ENCODE peak calls at places on chromosomes 12 and 14, in four cellular contexts. U, A, K and Q are unnamed samples.

GRCh38 chr14:78358631-78359030 is 188.5 kb downstream of the NRXN3 start:
- DNase-seq in A (no peak), U (no peak), K (no peak), Q (no peak)

GRCh38 chr12:128797119-128798118 is 26.3 kb downstream of the SLC15A4 start:
- DNase-seq in U (no peak), K (no peak), A (no peak), Q (peak; percentile 10)

GRCh38 chr14:55711171-55711811 is 131.3 kb downstream of the KTN1 start:
- DNase-seq in K (no peak), A (no peak), U (no peak), Q (no peak)

GRCh38 chr12:54040648-54041047 is 7.8 kb downstream of the HOXC5 start:
- DNase-seq in K (no peak), U (no peak), A (no peak), Q (no peak)

GRCh38 chr12:24081092-24081529 is 131.6 kb upstream of the SOX5 start:
- DNase-seq in K (no peak), U (no peak), A (no peak), Q (no peak)

GRCh38 chr14:24861083-24861630 is 188.8 kb downstream of the STXBP6 start:
- DNase-seq in A (no peak), K (no peak), U (no peak), Q (no peak)

GRCh38 chr14:68627868-68628604 is 164.8 kb downstream of the ZFP36L1 start:
- DNase-seq in A (peak; percentile 90), K (peak; percentile 77), U (peak; percentile 74), Q (peak; percentile 88)

GRCh38 chr14:81516941-81517797 is 16.5 kb downstream of the SEL1L start:
- DNase-seq in U (no peak), K (peak; percentile 63), A (no peak), Q (no peak)

GRCh38 chr12:71166869-71167268 is 9.1 kb upstream of the TSPAN8 start:
- DNase-seq in K (no peak), A (no peak), U (no peak), Q (no peak)

GRCh38 chr12:96258451-96258933 is 64.3 kb downstream of the ELK3 start:
- DNase-seq in K (peak; percentile 37), U (no peak), A (no peak), Q (no peak)

GRCh38 chr12:88057994-88058718 is 29.0 kb upstream of the C12orf50 start:
- DNase-seq in K (no peak), U (no peak), A (no peak), Q (no peak)

GRCh38 chr12:62866451-62867082 is 68.4 kb downstream of the PPM1H start:
- DNase-seq in A (no peak), K (no peak), U (no peak), Q (no peak)

GRCh38 chr12:5391638-5392037 is 40.3 kb upstream of the NTF3 start:
- DNase-seq in A (no peak), U (no peak), K (no peak), Q (no peak)

GRCh38 chr12:19129486-19130223 is at the start of gene PLEKHA5:
- DNase-seq in K (peak; percentile 70), U (peak; percentile 58), A (peak; percentile 88), Q (peak; percentile 86)

DNA sequence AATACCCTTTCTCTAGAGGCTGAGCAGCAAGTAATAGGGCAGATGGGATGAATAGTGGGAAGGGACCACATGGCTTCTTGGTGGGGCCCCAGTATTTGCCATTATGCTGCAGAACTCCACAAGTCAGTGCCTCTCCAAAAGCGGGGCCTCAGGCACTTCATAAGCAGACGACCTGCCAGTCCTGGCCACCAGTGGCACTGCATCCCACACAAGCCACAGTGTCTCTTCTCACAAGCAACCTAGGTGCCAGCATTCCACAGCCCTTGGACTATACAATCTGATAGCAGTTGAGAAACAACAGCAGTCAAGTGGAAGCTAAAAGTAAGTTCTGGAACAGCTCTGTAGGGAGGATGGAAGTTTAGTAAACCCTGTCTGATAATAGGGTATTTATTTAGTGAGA is 4.2 kb upstream of the SLC8A3 start:
- DNase-seq in U (no peak), K (no peak), A (no peak), Q (no peak)
- TF ChIP-seq CTCF in U (no peak), K (no peak), A (no peak), Q (no peak)

GRCh38 chr12:26339976-26340375 is 144.6 kb downstream of the SSPN start:
- DNase-seq in U (no peak), A (no peak), K (no peak), Q (no peak)

GRCh38 chr12:26338574-26339572 is 143.5 kb downstream of the SSPN start:
- DNase-seq in K (no peak), U (no peak), A (no peak), Q (no peak)

GRCh38 chr12:26340649-26341048 is 145.3 kb downstream of the SSPN start:
- DNase-seq in K (no peak), U (no peak), A (no peak), Q (no peak)

GRCh38 chr12:26331960-26332359 is 136.6 kb downstream of the SSPN start:
- DNase-seq in U (no peak), A (no peak), K (no peak), Q (no peak)

GRCh38 chr12:26334621-26335124 is 139.3 kb downstream of the SSPN start:
- DNase-seq in K (no peak), A (no peak), U (no peak), Q (no peak)
- H3K27ac ChIP-seq in K (no peak overlapping the region), A (no peak overlapping the region), U (no peak overlapping the region), Q (no peak overlapping the region)

GRCh38 chr12:50090391-50090790 is 5.2 kb downstream of the SMARCD1 start:
- DNase-seq in A (no peak), K (no peak), U (no peak), Q (no peak)
- H3K4me1 ChIP-seq in A (peaks cover 17% of the 10 kb centered on the region), K (no peaks in the 10 kb centered on the region), U (no peaks in the 10 kb centered on the region), Q (peaks cover 5% of the 10 kb centered on the region)

GRCh38 chr12:100992194-100992593 is 197.6 kb downstream of the ANO4 start:
- DNase-seq in A (no peak), K (no peak), U (no peak), Q (no peak)

GRCh38 chr12:100995201-100995600 is 200.6 kb downstream of the ANO4 start:
- DNase-seq in K (no peak), U (no peak), A (no peak), Q (no peak)

GRCh38 chr12:100995771-100996170 is 201.2 kb downstream of the ANO4 start:
- DNase-seq in U (no peak), K (no peak), A (no peak), Q (no peak)

GRCh38 chr12:100991059-100991562 is 196.5 kb downstream of the ANO4 start:
- DNase-seq in A (no peak), K (no peak), U (no peak), Q (no peak)

GRCh38 chr12:100993916-100994315 is 199.3 kb downstream of the ANO4 start:
- DNase-seq in U (no peak), A (no peak), K (no peak), Q (no peak)
- TF ChIP-seq CTCF in U (no peak), A (no peak), K (no peak), Q (no peak)

GRCh38 chr12:91380651-91381050 is 198.0 kb upstream of the DCN start:
- DNase-seq in A (no peak), K (no peak), U (no peak), Q (no peak)
- H3K27ac ChIP-seq in A (no peak overlapping the region), K (no peak overlapping the region), U (peak overlapping the region; percentile 74), Q (no peak overlapping the region)

GRCh38 chr14:65170318-65170717 is 68.0 kb upstream of the MAX start:
- DNase-seq in A (no peak), U (no peak), K (no peak), Q (no peak)
- H3K4me1 ChIP-seq in A (peaks cover 19% of the 10 kb centered on the region), U (no peaks in the 10 kb centered on the region), K (no peaks in the 10 kb centered on the region), Q (peaks cover 5% of the 10 kb centered on the region)

DNA sequence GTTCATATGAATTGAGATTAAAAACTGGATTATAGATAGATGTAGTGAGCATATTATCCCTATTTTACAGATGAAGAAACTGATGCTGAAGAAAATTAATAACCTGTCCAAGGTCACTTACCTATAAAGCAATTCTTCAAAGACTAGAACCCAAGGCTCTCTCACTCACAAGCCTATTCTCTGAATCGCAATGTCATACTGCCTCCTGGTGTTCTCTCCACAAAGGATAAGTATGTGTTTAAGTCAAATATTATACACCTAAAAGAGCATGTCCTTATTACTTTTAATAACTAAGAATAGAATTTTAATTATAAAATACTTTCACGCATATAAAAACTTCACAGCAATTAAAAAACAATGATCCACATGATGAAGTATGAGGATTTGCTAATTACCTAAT is 721.3 kb upstream of the USP15 start:
- DNase-seq in K (no peak), A (no peak), U (no peak), Q (no peak)
- TF ChIP-seq CTCF in K (no peak), A (no peak), U (no peak), Q (no peak)

DNA sequence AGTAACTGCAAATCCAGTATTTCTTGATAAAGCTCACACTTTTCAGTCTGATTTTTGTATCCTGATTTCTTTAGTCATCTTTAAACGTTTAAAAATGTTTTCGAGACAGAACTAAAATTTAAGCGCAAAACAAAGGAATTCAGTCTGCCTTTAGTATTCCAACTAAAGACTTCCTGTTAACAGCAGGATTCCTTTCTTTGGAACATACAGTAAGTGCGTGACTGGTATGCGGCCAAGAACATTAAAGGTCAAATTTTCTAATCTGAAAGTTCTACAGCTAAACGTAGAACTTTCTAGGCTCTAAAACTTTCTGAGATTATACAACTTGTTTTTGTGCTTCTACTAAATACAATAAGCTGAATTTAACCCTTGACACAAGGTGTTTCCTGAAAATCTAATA is 9.9 kb downstream of the SAV1 start:
- DNase-seq in U (no peak), K (no peak), A (no peak), Q (no peak)
- H3K27ac ChIP-seq in U (peak overlapping the region; percentile 70), K (no peak overlapping the region), A (peak overlapping the region; percentile 45), Q (peak overlapping the region; percentile 52)

DNA sequence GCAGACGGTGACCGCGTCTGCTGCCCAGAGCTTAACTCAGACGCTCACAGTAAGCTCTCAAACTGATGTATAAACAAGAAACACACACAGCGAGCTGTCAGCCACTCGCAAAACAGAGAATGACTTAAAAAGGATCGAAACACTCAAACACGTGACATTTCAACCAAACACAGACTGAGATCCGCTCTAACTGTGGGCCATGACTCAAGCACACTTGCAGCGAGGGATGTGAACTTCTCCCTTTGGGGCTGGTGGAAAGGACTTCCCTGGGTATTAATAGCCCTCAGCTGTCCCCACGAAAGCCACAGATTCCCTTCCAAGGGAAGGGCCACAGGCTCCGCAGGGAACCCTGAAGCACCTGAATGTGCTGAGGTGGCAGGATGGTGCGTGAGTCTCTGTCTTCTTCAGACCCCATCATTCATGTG is 29.1 kb downstream of the CCDC88C start:
- DNase-seq in A (no peak), U (no peak), K (no peak), Q (no peak)
- H3K4me1 ChIP-seq in A (peaks cover 71% of the 10 kb centered on the region), U (no peaks in the 10 kb centered on the region), K (peaks cover 4% of the 10 kb centered on the region), Q (peaks cover 11% of the 10 kb centered on the region)

GRCh38 chr12:10365716-10366433 is 24.0 kb downstream of the KLRK1 start:
- DNase-seq in A (no peak), K (no peak), U (no peak), Q (no peak)
- TF ChIP-seq CTCF in A (peak; percentile 19), K (peak; percentile 17), U (no peak), Q (peak; percentile 13)